ENCODE peak calls at places on chromosomes 1 and 21, in five cellular contexts. U is GM12878, Z is neural progenitor cell, E is heart right ventricle, D is ascending aorta. C is an unnamed sample.

GRCh38 chr1:54547601-54548388 is at the start of gene ACOT11:
- DNase-seq in Z (peak; percentile 44), D (peak; percentile 94), E (peak; percentile 90), U (no peak), C (no peak)

GRCh38 chr21:37531402-37532042 is 164.9 kb downstream of the DYRK1A start:
- DNase-seq in E (peak; percentile 62), D (peak; percentile 69), Z (peak; percentile 9), U (no peak), C (no peak)

GRCh38 chr1:210816136-210816535 is 317.8 kb downstream of the KCNH1 start:
- DNase-seq in Z (no peak), D (no peak), U (no peak), E (peak; percentile 3), C (no peak)

GRCh38 chr1:29482991-29483390 is 246.7 kb downstream of the PTPRU start:
- DNase-seq in Z (no peak), U (no peak), D (peak; percentile 53), E (no peak), C (no peak)

GRCh38 chr21:37819372-37819771 is 96.9 kb downstream of the KCNJ6 start:
- DNase-seq in D (no peak), U (no peak), E (no peak), Z (no peak), C (no peak)

GRCh38 chr1:58773406-58773840 is 10.4 kb downstream of the JUN start:
- DNase-seq in Z (peak; percentile 21), D (peak; percentile 93), E (peak; percentile 91), U (no peak), C (peak; percentile 65)

GRCh38 chr1:111214086-111214801 is 13.3 kb upstream of the CHI3L2 start:
- DNase-seq in E (no peak), U (peak; percentile 81), D (no peak), Z (no peak), C (peak; percentile 88)

GRCh38 chr1:31795096-31795675 is 20.6 kb downstream of the SPOCD1 start:
- DNase-seq in D (no peak), U (no peak), E (no peak), Z (no peak), C (no peak)

GRCh38 chr21:37580690-37581089 is 214.1 kb downstream of the DYRK1A start:
- DNase-seq in D (no peak), Z (no peak), U (no peak), E (no peak), C (no peak)

GRCh38 chr1:241593186-241593585 is 47.0 kb downstream of the CHML start:
- DNase-seq in E (no peak), D (no peak), U (no peak), Z (no peak), C (no peak)

GRCh38 chr1:205920159-205920558 is 23.1 kb downstream of the SLC26A9 start:
- DNase-seq in U (no peak), Z (no peak), E (peak; percentile 72), D (peak; percentile 86), C (no peak)

GRCh38 chr1:31593770-31594632 is 17.7 kb downstream of the TINAGL1 start:
- DNase-seq in D (peak; percentile 87), E (peak; percentile 82), U (peak; percentile 26), Z (peak; percentile 82), C (peak; percentile 83)

GRCh38 chr1:48572632-48573258 is 100.7 kb upstream of the SPATA6 start:
- DNase-seq in E (peak; percentile 14), Z (peak; percentile 93), D (peak; percentile 63), U (no peak), C (peak; percentile 54)

GRCh38 chr1:32881291-32881690 is 5.0 kb upstream of the HPCA start:
- DNase-seq in U (no peak), Z (no peak), E (no peak), D (no peak), C (no peak)

GRCh38 chr1:32877211-32878110 is 6.7 kb upstream of the FNDC5 start:
- DNase-seq in Z (no peak), E (peak; percentile 80), U (no peak), D (peak; percentile 35), C (no peak)

GRCh38 chr1:32876341-32877210 is 5.9 kb upstream of the FNDC5 start:
- DNase-seq in U (no peak), E (no peak), Z (peak; percentile 65), D (peak; percentile 65), C (peak; percentile 61)

GRCh38 chr1:32878183-32878582 is 7.5 kb upstream of the FNDC5 start:
- DNase-seq in D (no peak), U (no peak), E (no peak), Z (peak; percentile 44), C (no peak)

DNA sequence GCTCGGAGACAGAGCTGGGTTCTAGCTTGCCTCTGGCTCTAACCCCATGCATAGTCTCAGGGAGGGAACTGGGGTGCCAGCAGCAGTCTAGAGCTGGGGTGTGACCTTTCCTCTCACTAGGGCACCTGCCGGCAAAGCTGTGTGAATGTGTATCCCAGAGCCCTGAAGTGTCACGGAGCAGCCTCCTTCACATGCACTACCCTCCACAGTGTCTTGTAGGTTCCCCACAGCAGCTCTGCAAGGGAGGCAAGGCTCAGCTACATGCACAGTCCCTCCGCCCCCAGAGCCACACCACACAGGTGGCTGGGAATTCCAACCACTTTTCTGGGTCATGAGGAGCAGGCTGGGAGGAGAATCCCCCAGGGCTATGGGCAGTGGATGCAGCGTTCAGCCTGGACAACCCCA is 7.7 kb upstream of the HPCA start:
- DNase-seq in U (no peak), E (no peak), Z (no peak), D (no peak), C (no peak)
- H3K4me3 ChIP-seq in U (no peak overlapping the region), E (no peak overlapping the region), Z (no peak overlapping the region), D (no peak overlapping the region), C (no peak overlapping the region)

DNA sequence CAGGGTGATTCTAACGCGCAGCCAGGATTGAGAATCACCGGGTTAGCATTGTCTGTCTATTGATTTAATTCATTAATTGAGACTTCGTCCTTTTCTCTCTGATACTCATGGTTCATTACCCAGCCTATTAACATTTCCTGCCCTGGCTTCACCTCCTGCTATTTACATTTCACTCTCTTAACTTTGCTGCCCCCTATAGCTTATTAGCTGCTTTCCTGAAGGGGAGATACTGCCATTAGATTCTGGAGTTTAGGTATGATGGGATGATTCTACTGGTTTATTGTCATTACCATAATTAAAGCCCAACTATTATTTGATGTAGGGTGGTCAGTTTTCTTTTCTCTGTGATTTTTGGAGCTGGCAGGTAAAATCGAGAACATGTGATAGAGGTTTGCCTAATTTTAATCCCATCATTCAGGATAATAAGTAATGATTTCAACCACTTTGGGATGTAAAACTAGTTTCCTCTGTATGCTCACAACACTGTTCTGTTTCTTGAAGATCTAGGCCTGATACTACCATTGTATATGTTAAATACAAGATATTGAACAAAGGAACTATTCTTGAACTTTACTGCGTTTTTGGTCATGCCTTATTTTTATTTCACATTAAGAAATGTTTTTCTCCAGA is 6.4 kb downstream of the PPP2R5A start:
- DNase-seq in U (no peak), E (no peak), D (no peak), Z (peak; percentile 80), C (peak; percentile 69)
- TF ChIP-seq CTCF in U (peak; percentile 63), E (no peak), D (peak; percentile 40), Z (peak; percentile 82), C (peak; percentile 63)

GRCh38 chr1:145985129-145985501 is 11.3 kb downstream of the TXNIP start:
- DNase-seq in E (no peak), U (no peak), Z (no peak), D (peak; percentile 64), C (no peak)
- H3K4me3 ChIP-seq in E (peak overlapping the region; percentile 18), U (no peak overlapping the region), Z (no peak overlapping the region), D (peak overlapping the region; percentile 12), C (no peak overlapping the region)

DNA sequence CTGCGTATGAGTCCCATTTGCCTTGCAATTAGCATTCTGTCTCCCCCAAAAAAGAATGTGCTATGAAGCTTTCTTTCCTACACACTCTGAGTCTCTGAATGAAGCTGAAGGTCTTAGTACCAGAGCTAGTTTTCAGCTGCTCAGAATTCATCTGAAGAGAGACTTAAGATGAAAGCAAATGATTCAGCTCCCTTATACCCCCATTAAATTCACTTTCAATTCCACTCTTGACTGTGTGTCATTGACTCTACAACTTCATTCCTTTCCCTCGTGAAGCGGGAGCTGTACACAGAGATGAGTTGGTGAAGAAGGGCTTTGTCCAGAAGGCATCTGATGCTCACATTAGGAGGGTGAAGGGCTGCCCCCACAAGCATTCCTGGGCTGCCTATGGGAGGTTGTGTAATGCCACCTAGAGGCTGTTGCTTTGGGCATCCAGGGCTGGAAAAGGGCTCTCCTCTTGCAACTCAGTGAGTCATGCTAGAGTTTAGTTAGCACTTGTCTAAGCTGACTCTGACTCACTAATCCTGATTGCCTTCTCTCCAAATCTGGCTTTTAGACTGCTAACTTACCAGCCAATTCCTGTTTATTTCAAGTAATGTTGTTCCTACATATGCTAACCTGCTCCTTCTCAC is 1.8 kb downstream of the SPRR1B start:
- DNase-seq in D (no peak), Z (peak; percentile 21), U (no peak), E (no peak), C (peak; percentile 26)
- TF ChIP-seq CTCF in D (no peak), Z (peak; percentile 12), U (peak; percentile 14), E (no peak), C (peak; percentile 24)

GRCh38 chr1:78577257-78578100 is 42.8 kb upstream of the IFI44L start:
- DNase-seq in D (no peak), Z (no peak), U (no peak), E (no peak), C (no peak)
- H3K4me3 ChIP-seq in D (no peak overlapping the region), Z (no peak overlapping the region), U (no peak overlapping the region), E (no peak overlapping the region), C (no peak overlapping the region)